ENCODE peak calls at places on chromosomes 16 and 17, in four cellular contexts. One of them, this sample, is unnamed.

GRCh38 chr17:40312131-40312731 is 3.3 kb downstream of the RARA start:
- DNase-seq in CD4-positive, alpha-beta memory T cell: no peak
- DNase-seq in right lobe of liver: peak
- DNase-seq in kidney: peak
- DNase-seq in this sample: peak

GRCh38 chr16:23288726-23289512 is 13.2 kb upstream of the SCNN1B start:
- DNase-seq in CD4-positive, alpha-beta memory T cell: no peak
- DNase-seq in kidney: no peak
- DNase-seq in right lobe of liver: no peak
- DNase-seq in this sample: no peak

GRCh38 chr17:51731941-51732722 is 426.4 kb downstream of the CA10 start:
- DNase-seq in right lobe of liver: no peak
- DNase-seq in kidney: no peak
- DNase-seq in CD4-positive, alpha-beta memory T cell: no peak
- DNase-seq in this sample: no peak

GRCh38 chr16:67910162-67910561 is 17.1 kb downstream of the PSKH1 start:
- DNase-seq in right lobe of liver: no peak
- DNase-seq in kidney: no peak
- DNase-seq in CD4-positive, alpha-beta memory T cell: no peak
- DNase-seq in this sample: no peak

GRCh38 chr16:61730997-61731396 is 305.2 kb downstream of the CDH8 start:
- DNase-seq in right lobe of liver: no peak
- DNase-seq in kidney: no peak
- DNase-seq in CD4-positive, alpha-beta memory T cell: no peak
- DNase-seq in this sample: no peak

GRCh38 chr17:40598021-40598927 is 33.0 kb upstream of the CCR7 start:
- DNase-seq in kidney: peak
- DNase-seq in right lobe of liver: peak
- DNase-seq in CD4-positive, alpha-beta memory T cell: peak
- DNase-seq in this sample: no peak

GRCh38 chr16:30561212-30561816 is 3.1 kb upstream of the ZNF764 start:
- DNase-seq in kidney: peak
- DNase-seq in CD4-positive, alpha-beta memory T cell: no peak
- DNase-seq in right lobe of liver: peak
- DNase-seq in this sample: peak

GRCh38 chr17:81713556-81714411 is 1.7 kb downstream of the SLC25A10 start:
- DNase-seq in kidney: peak
- DNase-seq in right lobe of liver: peak
- DNase-seq in CD4-positive, alpha-beta memory T cell: no peak
- DNase-seq in this sample: no peak

GRCh38 chr16:49592507-49593422 is 219.2 kb downstream of the C16orf78 start:
- DNase-seq in kidney: no peak
- DNase-seq in CD4-positive, alpha-beta memory T cell: no peak
- DNase-seq in right lobe of liver: no peak
- DNase-seq in this sample: no peak

GRCh38 chr17:28488154-28488883 is 14.9 kb downstream of the SLC13A2 start:
- DNase-seq in kidney: peak
- DNase-seq in CD4-positive, alpha-beta memory T cell: no peak
- DNase-seq in right lobe of liver: no peak
- DNase-seq in this sample: no peak

GRCh38 chr16:28321700-28322411 is 29.5 kb downstream of the SBK1 start:
- DNase-seq in kidney: peak
- DNase-seq in CD4-positive, alpha-beta memory T cell: no peak
- DNase-seq in right lobe of liver: peak
- DNase-seq in this sample: no peak

GRCh38 chr17:82490512-82491195 is 28.9 kb upstream of the FOXK2 start:
- DNase-seq in right lobe of liver: no peak
- DNase-seq in kidney: no peak
- DNase-seq in CD4-positive, alpha-beta memory T cell: no peak
- DNase-seq in this sample: no peak

GRCh38 chr17:42240201-42240600 is 36.0 kb downstream of the STAT5B start:
- DNase-seq in kidney: no peak
- DNase-seq in right lobe of liver: no peak
- DNase-seq in CD4-positive, alpha-beta memory T cell: no peak
- DNase-seq in this sample: no peak

GRCh38 chr17:33335491-33336173 is 42.5 kb upstream of the ASIC2 start:
- DNase-seq in right lobe of liver: no peak
- DNase-seq in kidney: no peak
- DNase-seq in CD4-positive, alpha-beta memory T cell: no peak
- DNase-seq in this sample: no peak

GRCh38 chr16:50709061-50709695 is 15.8 kb downstream of the NOD2 start:
- DNase-seq in right lobe of liver: no peak
- DNase-seq in kidney: no peak
- DNase-seq in CD4-positive, alpha-beta memory T cell: no peak
- DNase-seq in this sample: no peak

GRCh38 chr16:61289141-61289540 is 747.1 kb downstream of the CDH8 start:
- DNase-seq in right lobe of liver: no peak
- DNase-seq in kidney: no peak
- DNase-seq in CD4-positive, alpha-beta memory T cell: no peak
- DNase-seq in this sample: no peak

GRCh38 chr16:79411805-79412204 is 188.7 kb downstream of the MAF start:
- DNase-seq in kidney: no peak
- DNase-seq in CD4-positive, alpha-beta memory T cell: no peak
- DNase-seq in right lobe of liver: no peak
- DNase-seq in this sample: no peak

GRCh38 chr16:69083306-69083941 is 22.0 kb upstream of the HAS3 start:
- DNase-seq in CD4-positive, alpha-beta memory T cell: no peak
- DNase-seq in kidney: no peak
- DNase-seq in right lobe of liver: no peak
- DNase-seq in this sample: no peak

GRCh38 chr16:85394511-85395206 is 218.5 kb upstream of the GSE1 start:
- DNase-seq in kidney: peak
- DNase-seq in CD4-positive, alpha-beta memory T cell: no peak
- DNase-seq in right lobe of liver: no peak
- DNase-seq in this sample: no peak

GRCh38 chr17:767076-767475 is 15.0 kb downstream of the GLOD4 start:
- DNase-seq in kidney: no peak
- DNase-seq in right lobe of liver: no peak
- DNase-seq in CD4-positive, alpha-beta memory T cell: no peak
- DNase-seq in this sample: no peak

GRCh38 chr16:85982563-85982939 is 83.6 kb downstream of the IRF8 start:
- DNase-seq in CD4-positive, alpha-beta memory T cell: no peak
- DNase-seq in kidney: peak
- DNase-seq in right lobe of liver: peak
- DNase-seq in this sample: peak

GRCh38 chr17:39617446-39618251 is 9.1 kb upstream of the PPP1R1B start:
- DNase-seq in right lobe of liver: peak
- DNase-seq in kidney: peak
- DNase-seq in CD4-positive, alpha-beta memory T cell: peak
- DNase-seq in this sample: peak

GRCh38 chr17:343875-344752 is 8.5 kb downstream of the RPH3AL start:
- DNase-seq in CD4-positive, alpha-beta memory T cell: no peak
- DNase-seq in kidney: no peak
- DNase-seq in right lobe of liver: no peak
- DNase-seq in this sample: no peak

GRCh38 chr17:2075336-2076056 is 20.6 kb downstream of the HIC1 start:
- DNase-seq in kidney: no peak
- DNase-seq in CD4-positive, alpha-beta memory T cell: no peak
- DNase-seq in right lobe of liver: no peak
- DNase-seq in this sample: peak

GRCh38 chr17:17422217-17422610 is 54.6 kb upstream of the MED9 start:
- DNase-seq in kidney: no peak
- DNase-seq in right lobe of liver: no peak
- DNase-seq in CD4-positive, alpha-beta memory T cell: no peak
- DNase-seq in this sample: no peak

GRCh38 chr16:2386990-2387389 is 42.3 kb upstream of the CCNF start:
- DNase-seq in kidney: no peak
- DNase-seq in CD4-positive, alpha-beta memory T cell: no peak
- DNase-seq in right lobe of liver: no peak
- DNase-seq in this sample: no peak

GRCh38 chr17:81060416-81060815 is 25.5 kb downstream of the BAIAP2 start:
- DNase-seq in CD4-positive, alpha-beta memory T cell: no peak
- DNase-seq in right lobe of liver: no peak
- DNase-seq in kidney: no peak
- DNase-seq in this sample: no peak

GRCh38 chr16:57859331-57859730 is 57.0 kb upstream of the KIFC3 start:
- DNase-seq in CD4-positive, alpha-beta memory T cell: no peak
- DNase-seq in kidney: no peak
- DNase-seq in right lobe of liver: no peak
- DNase-seq in this sample: no peak

GRCh38 chr17:58270476-58271290 is 10.1 kb downstream of the MPO start:
- DNase-seq in kidney: no peak
- DNase-seq in right lobe of liver: no peak
- DNase-seq in CD4-positive, alpha-beta memory T cell: no peak
- DNase-seq in this sample: no peak
- H3K27ac ChIP-seq in kidney: no peak
- H3K27ac ChIP-seq in right lobe of liver: no peak
- H3K27ac ChIP-seq in CD4-positive, alpha-beta memory T cell: no peak
- H3K27ac ChIP-seq in this sample: no peak

GRCh38 chr17:4536742-4537411 is 18.3 kb downstream of the MYBBP1A start:
- DNase-seq in CD4-positive, alpha-beta memory T cell: peak
- DNase-seq in right lobe of liver: no peak
- DNase-seq in kidney: peak
- DNase-seq in this sample: no peak
- H3K27ac ChIP-seq in CD4-positive, alpha-beta memory T cell: no peak
- H3K27ac ChIP-seq in right lobe of liver: no peak
- H3K27ac ChIP-seq in kidney: peak
- H3K27ac ChIP-seq in this sample: peak

DNA sequence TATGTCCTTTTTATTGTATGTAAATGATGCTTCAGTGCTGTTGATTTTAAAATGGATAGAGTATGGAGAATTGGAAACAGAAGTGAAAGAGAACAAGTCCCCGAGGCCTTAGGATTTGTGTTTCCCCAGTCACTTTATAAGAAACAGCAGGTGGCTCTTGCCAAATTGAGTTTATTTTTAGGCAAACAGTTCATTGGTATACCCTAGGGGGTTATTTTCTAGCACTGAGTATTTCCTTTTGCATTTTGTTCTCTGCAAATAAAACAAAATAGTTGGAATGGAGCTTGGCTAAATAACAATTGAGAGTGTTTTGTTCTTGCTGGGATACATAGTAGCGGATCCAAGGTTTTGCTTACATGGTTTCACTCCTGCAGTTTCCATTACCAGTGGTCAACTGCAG is 591.1 kb upstream of the C16orf82 start:
- DNase-seq in right lobe of liver: no peak
- DNase-seq in CD4-positive, alpha-beta memory T cell: no peak
- DNase-seq in kidney: no peak
- DNase-seq in this sample: no peak
- H3K27ac ChIP-seq in right lobe of liver: no peak
- H3K27ac ChIP-seq in CD4-positive, alpha-beta memory T cell: no peak
- H3K27ac ChIP-seq in kidney: no peak
- H3K27ac ChIP-seq in this sample: peak

GRCh38 chr17:49717371-49717841 is 9.6 kb upstream of the SLC35B1 start:
- DNase-seq in kidney: no peak
- DNase-seq in right lobe of liver: no peak
- DNase-seq in CD4-positive, alpha-beta memory T cell: peak
- DNase-seq in this sample: no peak
- H3K27ac ChIP-seq in kidney: no peak
- H3K27ac ChIP-seq in right lobe of liver: no peak
- H3K27ac ChIP-seq in CD4-positive, alpha-beta memory T cell: peak
- H3K27ac ChIP-seq in this sample: no peak

GRCh38 chr16:20902426-20902825 is 1.9 kb downstream of the LYRM1 start:
- DNase-seq in kidney: no peak
- DNase-seq in right lobe of liver: no peak
- DNase-seq in CD4-positive, alpha-beta memory T cell: no peak
- DNase-seq in this sample: no peak

GRCh38 chr16:20901441-20902112 is 1.0 kb downstream of the LYRM1 start:
- DNase-seq in right lobe of liver: peak
- DNase-seq in CD4-positive, alpha-beta memory T cell: peak
- DNase-seq in kidney: peak
- DNase-seq in this sample: peak

GRCh38 chr16:20903889-20904506 is 3.4 kb downstream of the LYRM1 start:
- DNase-seq in CD4-positive, alpha-beta memory T cell: no peak
- DNase-seq in right lobe of liver: no peak
- DNase-seq in kidney: no peak
- DNase-seq in this sample: no peak

GRCh38 chr16:20904507-20905079 is 4.0 kb downstream of the LYRM1 start:
- DNase-seq in right lobe of liver: no peak
- DNase-seq in kidney: no peak
- DNase-seq in CD4-positive, alpha-beta memory T cell: peak
- DNase-seq in this sample: no peak

DNA sequence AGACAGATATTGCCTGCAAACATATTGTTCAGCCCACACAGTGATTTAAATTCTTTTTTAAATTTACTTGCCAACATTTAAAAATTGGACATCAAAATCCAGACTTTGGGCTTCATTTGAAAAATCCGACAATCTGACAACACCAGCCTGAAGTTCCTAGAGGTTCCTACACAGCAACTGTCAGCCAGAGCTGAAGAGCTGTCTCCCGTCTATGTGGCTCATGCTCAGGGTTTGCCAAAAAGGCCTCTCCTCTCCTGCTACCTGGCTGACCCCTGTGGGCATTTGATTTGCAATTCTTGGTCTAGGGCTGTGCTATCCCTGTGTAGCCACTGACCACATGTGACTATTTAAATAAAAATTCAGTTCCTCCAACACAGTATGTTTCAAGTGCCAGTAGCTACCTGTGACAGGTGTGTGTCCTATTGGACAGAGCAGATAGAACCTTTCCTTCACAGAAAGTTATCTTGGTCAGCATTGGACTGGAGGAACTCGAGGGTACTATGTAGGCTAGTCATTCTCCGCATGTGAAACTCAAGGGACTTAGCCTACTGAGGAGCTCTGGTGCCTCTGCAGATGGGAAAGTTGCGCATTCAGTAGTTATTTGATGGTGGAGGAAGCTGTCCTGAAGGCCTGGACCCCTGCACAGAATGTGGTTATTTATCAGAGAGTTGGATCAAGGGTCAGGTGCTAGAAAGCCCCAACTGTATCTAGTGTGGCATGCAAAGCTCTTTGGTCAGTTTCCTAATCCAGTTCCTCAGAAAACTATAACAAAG is 2.7 kb downstream of the LYRM1 start:
- DNase-seq in right lobe of liver: no peak
- DNase-seq in CD4-positive, alpha-beta memory T cell: no peak
- DNase-seq in kidney: no peak
- DNase-seq in this sample: no peak
- H3K27ac ChIP-seq in right lobe of liver: no peak
- H3K27ac ChIP-seq in CD4-positive, alpha-beta memory T cell: peak
- H3K27ac ChIP-seq in kidney: no peak
- H3K27ac ChIP-seq in this sample: peak

DNA sequence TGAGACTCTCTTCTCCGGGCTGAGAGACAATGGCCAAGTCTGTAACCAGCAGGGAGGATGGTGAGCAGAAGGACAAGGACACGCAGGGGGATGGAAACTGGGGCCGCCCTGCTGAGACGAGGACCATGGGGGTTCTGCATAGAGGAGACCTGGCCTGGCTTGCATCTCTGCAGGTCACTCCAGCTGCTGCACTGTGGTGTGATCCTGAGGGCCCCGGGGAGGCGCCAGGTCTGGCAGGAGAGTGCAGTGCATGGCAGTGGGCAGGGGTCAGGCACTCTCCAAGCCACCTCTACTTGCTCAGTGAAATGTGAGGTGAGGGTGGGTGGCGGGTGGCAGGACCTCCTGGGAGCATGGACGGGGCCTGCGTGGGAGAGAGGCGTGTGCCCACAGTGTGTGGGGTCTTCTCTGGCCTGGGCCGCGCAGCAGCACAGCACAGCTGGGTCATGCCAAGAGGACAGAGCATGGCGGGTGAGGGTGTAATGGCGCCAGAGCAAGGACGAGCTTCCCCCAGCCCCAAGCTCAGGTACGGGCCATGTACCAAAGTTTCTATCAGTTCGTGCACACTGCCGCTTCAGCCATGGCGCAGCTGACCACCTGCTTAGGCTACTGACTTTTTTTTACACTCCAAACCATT is 43.1 kb downstream of the KLHDC4 start:
- DNase-seq in kidney: no peak
- DNase-seq in CD4-positive, alpha-beta memory T cell: no peak
- DNase-seq in right lobe of liver: no peak
- DNase-seq in this sample: no peak
- H3K27ac ChIP-seq in kidney: no peak
- H3K27ac ChIP-seq in CD4-positive, alpha-beta memory T cell: no peak
- H3K27ac ChIP-seq in right lobe of liver: no peak
- H3K27ac ChIP-seq in this sample: no peak